ENCODE peak calls at places on chromosomes 3 and 15, in four cellular contexts. One of them, this sample, is unnamed.

GRCh38 chr15:31308185-31308639 is 18.4 kb upstream of the KLF13 start:
- DNase-seq in CD4-positive, alpha-beta T cell: no peak
- DNase-seq in NCI-H2171 treated with DMSO at 0.1 percent for 48 hours: peak
- DNase-seq in A549: no peak
- DNase-seq in this sample: no peak

GRCh38 chr3:16126634-16127033 is 47.8 kb upstream of the GALNT15 start:
- DNase-seq in NCI-H2171 treated with DMSO at 0.1 percent for 48 hours: no peak
- DNase-seq in CD4-positive, alpha-beta T cell: no peak
- DNase-seq in A549: no peak
- DNase-seq in this sample: no peak

GRCh38 chr3:65855370-65856100 is 183.2 kb downstream of the MAGI1 start:
- DNase-seq in CD4-positive, alpha-beta T cell: no peak
- DNase-seq in A549: no peak
- DNase-seq in NCI-H2171 treated with DMSO at 0.1 percent for 48 hours: no peak
- DNase-seq in this sample: no peak

GRCh38 chr3:169264711-169265110 is 398.8 kb downstream of the MECOM start:
- DNase-seq in A549: no peak
- DNase-seq in NCI-H2171 treated with DMSO at 0.1 percent for 48 hours: peak
- DNase-seq in CD4-positive, alpha-beta T cell: no peak
- DNase-seq in this sample: no peak

GRCh38 chr15:65060641-65061397 is 7.0 kb downstream of the RASL12 start:
- DNase-seq in NCI-H2171 treated with DMSO at 0.1 percent for 48 hours: no peak
- DNase-seq in A549: no peak
- DNase-seq in CD4-positive, alpha-beta T cell: no peak
- DNase-seq in this sample: no peak

GRCh38 chr15:39851505-39852082 is 68.5 kb downstream of the GPR176 start:
- DNase-seq in NCI-H2171 treated with DMSO at 0.1 percent for 48 hours: no peak
- DNase-seq in CD4-positive, alpha-beta T cell: no peak
- DNase-seq in A549: no peak
- DNase-seq in this sample: no peak

GRCh38 chr3:127254730-127255129 is 33.1 kb downstream of the PRR20G start:
- DNase-seq in A549: peak
- DNase-seq in CD4-positive, alpha-beta T cell: no peak
- DNase-seq in NCI-H2171 treated with DMSO at 0.1 percent for 48 hours: no peak
- DNase-seq in this sample: no peak

GRCh38 chr3:79846148-79846933 is 78.5 kb upstream of the ROBO1 start:
- DNase-seq in A549: peak
- DNase-seq in CD4-positive, alpha-beta T cell: no peak
- DNase-seq in NCI-H2171 treated with DMSO at 0.1 percent for 48 hours: peak
- DNase-seq in this sample: no peak

GRCh38 chr3:60514085-60514649 is 737.1 kb downstream of the FHIT start:
- DNase-seq in A549: no peak
- DNase-seq in CD4-positive, alpha-beta T cell: no peak
- DNase-seq in NCI-H2171 treated with DMSO at 0.1 percent for 48 hours: no peak
- DNase-seq in this sample: no peak

GRCh38 chr3:169678122-169678521 is 14.6 kb upstream of the MECOM start:
- DNase-seq in A549: no peak
- DNase-seq in NCI-H2171 treated with DMSO at 0.1 percent for 48 hours: no peak
- DNase-seq in CD4-positive, alpha-beta T cell: no peak
- DNase-seq in this sample: no peak

GRCh38 chr3:124174463-124174862 is 182.5 kb upstream of the ROPN1 start:
- DNase-seq in NCI-H2171 treated with DMSO at 0.1 percent for 48 hours: peak
- DNase-seq in CD4-positive, alpha-beta T cell: no peak
- DNase-seq in A549: no peak
- DNase-seq in this sample: no peak

GRCh38 chr3:194540268-194540937 is 53.6 kb upstream of the ATP13A3 start:
- DNase-seq in NCI-H2171 treated with DMSO at 0.1 percent for 48 hours: no peak
- DNase-seq in CD4-positive, alpha-beta T cell: no peak
- DNase-seq in A549: no peak
- DNase-seq in this sample: no peak

GRCh38 chr3:70811880-70812279 is 499.4 kb upstream of the MDFIC2 start:
- DNase-seq in CD4-positive, alpha-beta T cell: no peak
- DNase-seq in A549: no peak
- DNase-seq in NCI-H2171 treated with DMSO at 0.1 percent for 48 hours: peak
- DNase-seq in this sample: no peak

This sample was measured in T-helper 9 cell.